ENCODE peak calls at places on chromosomes 5 and 9, in ten cellular contexts. B is fibroblast of mammary gland; L is renal cortical epithelial cell; F is posterior cingulate gyrus; S is choroid plexus epithelial cell; C is activated CD8-positive, alpha-beta memory T cell treated with anti-CD3 and anti-CD28 coated beads for 1 hour; R is NCI-H460; N is endothelial cell; O is fibroblast of the aortic adventitia; Z is ureter. T is an unnamed sample.

GRCh38 chr9:98310752-98311392 is 55.4 kb upstream of the TBC1D2 start:
- DNase-seq in N (no peak), C (no peak), B (peak), F (no peak), L (no peak), S (peak), Z (no peak), O (no peak), R (no peak), T (no peak)

GRCh38 chr5:117103703-117104102 is 529.1 kb upstream of the SEMA6A start:
- DNase-seq in L (peak), O (no peak), C (no peak), R (no peak), B (no peak), N (no peak), F (no peak), Z (no peak), S (no peak), T (peak)

GRCh38 chr5:57383093-57383861 is 99.3 kb downstream of the ACTBL2 start:
- DNase-seq in Z (peak), S (peak), L (peak), N (no peak), R (peak), B (peak), C (no peak), O (peak), F (no peak), T (peak)

GRCh38 chr5:1241509-1242080 is 16.4 kb downstream of the SLC6A18 start:
- DNase-seq in Z (no peak), O (no peak), C (no peak), F (no peak), N (no peak), S (no peak), R (no peak), B (no peak), L (no peak), T (no peak)

GRCh38 chr5:157558089-157558595 is 17.4 kb downstream of the ADAM19 start:
- DNase-seq in F (no peak), R (no peak), C (no peak), Z (no peak), B (peak), S (peak), L (peak), N (no peak), O (peak), T (no peak)

GRCh38 chr5:80760680-80761079 is 105.9 kb upstream of the DHFR start:
- DNase-seq in O (no peak), S (no peak), N (no peak), C (no peak), F (no peak), R (no peak), Z (no peak), L (no peak), B (no peak), T (no peak)

GRCh38 chr9:128420060-128420650 is 502 bp upstream of the CERCAM start:
- DNase-seq in N (peak), F (peak), C (no peak), Z (peak), O (peak), B (peak), L (peak), S (peak), R (peak), T (peak)

GRCh38 chr9:77170991-77171699 is 6.2 kb upstream of the VPS13A start:
- DNase-seq in N (no peak), C (no peak), O (no peak), F (no peak), S (no peak), L (no peak), R (no peak), Z (no peak), B (no peak), T (no peak)

GRCh38 chr9:93156475-93157008 is 22.5 kb upstream of the NINJ1 start:
- DNase-seq in B (no peak), R (no peak), O (no peak), Z (no peak), C (no peak), F (no peak), S (no peak), L (no peak), N (no peak), T (no peak)

GRCh38 chr5:14048434-14048833 is 94.7 kb upstream of the TRIO start:
- DNase-seq in R (no peak), C (no peak), O (no peak), Z (no peak), S (no peak), N (no peak), F (no peak), L (no peak), B (no peak), T (no peak)

GRCh38 chr9:36897476-36897875 is 136.6 kb downstream of the PAX5 start:
- DNase-seq in Z (no peak), N (no peak), F (no peak), B (no peak), L (no peak), C (no peak), R (no peak), O (no peak), S (no peak), T (no peak)

GRCh38 chr5:174191076-174191475 is 145.6 kb downstream of the NSG2 start:
- DNase-seq in B (no peak), Z (no peak), L (no peak), F (no peak), R (no peak), O (no peak), S (no peak), N (no peak), C (no peak), T (no peak)

GRCh38 chr5:10859393-10860195 is 98.6 kb upstream of the DAP start:
- DNase-seq in F (no peak), L (no peak), C (no peak), N (no peak), O (no peak), S (no peak), R (no peak), B (no peak), Z (no peak), T (no peak)

T was measured in SK-N-SH.